ENCODE peak calls at places on chromosomes 16 and 17, in ten cellular contexts. J is breast epithelium, W is GM23338, Q is adrenal gland, Y is GM12864, M is pancreas, R is stomach, C is skeletal muscle cell, X is left ventricle myocardium inferior, U is cardiac muscle cell. V is an unnamed sample.

GRCh38 chr17:30376621-30377452 is 1.9 kb upstream of the CPD start:
- DNase-seq in X (peak), Q (peak), Y (peak), M (no peak), R (no peak), C (peak), U (peak), W (no peak), J (no peak), V (peak)

GRCh38 chr17:81253358-81254131 is 14.4 kb downstream of the NDUFAF8 start:
- DNase-seq in R (peak), C (no peak), W (no peak), M (no peak), J (no peak), U (peak), Q (peak), X (no peak), Y (no peak), V (peak)

GRCh38 chr17:66322764-66323163 is 20.4 kb downstream of the PRKCA start:
- DNase-seq in R (no peak), Q (no peak), M (no peak), Y (no peak), W (no peak), U (no peak), X (no peak), C (no peak), J (no peak), V (no peak)

GRCh38 chr17:81576621-81577277 is 24.6 kb upstream of the FAAP100 start:
- DNase-seq in R (no peak), Q (no peak), J (no peak), M (no peak), U (peak), W (no peak), X (no peak), C (peak), Y (no peak), V (peak)

GRCh38 chr17:59004338-59005111 is 102.2 kb downstream of the TRIM37 start:
- DNase-seq in Y (peak), Q (peak), J (peak), U (peak), W (peak), R (peak), M (peak), X (peak), C (no peak), V (peak)

GRCh38 chr17:76530489-76530814 is 7.1 kb downstream of the CYGB start:
- DNase-seq in R (no peak), J (no peak), Q (no peak), W (no peak), U (peak), M (no peak), Y (no peak), X (no peak), C (no peak), V (no peak)

GRCh38 chr16:46618516-46618915 is 2.7 kb downstream of the SHCBP1 start:
- DNase-seq in X (no peak), J (no peak), U (no peak), R (no peak), Y (no peak), W (no peak), C (no peak), M (no peak), Q (no peak), V (no peak)

GRCh38 chr17:2011421-2012371 is 13.4 kb downstream of the RTN4RL1 start:
- DNase-seq in C (no peak), X (no peak), R (peak), M (peak), J (peak), W (peak), Y (no peak), U (peak), Q (no peak), V (peak)

GRCh38 chr17:77164483-77165030 is 23.8 kb downstream of the SEC14L1 start:
- DNase-seq in Q (peak), C (no peak), R (no peak), W (peak), Y (no peak), J (no peak), U (no peak), X (no peak), M (no peak), V (no peak)

GRCh38 chr16:6888536-6888935 is 444.1 kb upstream of the RBFOX1 start:
- DNase-seq in W (no peak), J (no peak), Q (no peak), R (no peak), U (no peak), X (no peak), C (no peak), Y (no peak), M (no peak), V (no peak)
- H3K4me3 ChIP-seq in W (no peak), J (no peak), Q (no peak), R (no peak), U (no peak), X (no peak), C (no peak), Y (no peak), M (no peak), V (no peak)

GRCh38 chr16:72875291-72876036 is 172.5 kb downstream of the ZFHX3 start:
- DNase-seq in W (no peak), X (no peak), R (no peak), M (no peak), Q (no peak), U (no peak), J (no peak), C (no peak), Y (no peak), V (no peak)

GRCh38 chr16:72872966-72873365 is 175.0 kb downstream of the ZFHX3 start:
- DNase-seq in C (no peak), M (no peak), W (no peak), X (no peak), J (no peak), R (no peak), U (no peak), Q (no peak), Y (no peak), V (no peak)

GRCh38 chr16:72876221-72876620 is 171.7 kb downstream of the ZFHX3 start:
- DNase-seq in R (peak), C (peak), X (peak), U (peak), J (no peak), M (no peak), Y (peak), W (no peak), Q (peak), V (peak)

GRCh38 chr16:72876981-72877373 is 171.0 kb downstream of the ZFHX3 start:
- DNase-seq in X (no peak), Y (no peak), U (peak), R (no peak), M (no peak), Q (peak), W (no peak), J (no peak), C (no peak), V (no peak)

DNA sequence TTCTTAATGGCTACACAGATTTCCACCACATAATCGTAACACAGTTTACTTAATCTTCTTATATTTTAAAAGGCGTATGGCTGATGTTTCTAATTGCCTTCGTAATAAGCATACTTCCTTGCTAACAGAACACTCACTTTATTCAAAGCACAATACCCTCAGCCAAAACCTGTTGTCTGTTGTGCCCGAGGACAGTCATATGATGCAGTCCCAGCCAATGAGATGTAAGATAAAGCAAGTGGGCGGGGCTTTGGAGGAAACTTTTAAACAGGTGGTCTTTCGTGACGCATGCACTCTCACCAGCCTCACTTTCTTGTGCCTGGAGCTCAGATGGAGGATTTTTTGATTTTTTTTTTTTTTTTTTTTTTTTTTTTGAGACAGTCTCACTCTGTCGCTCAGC is 174.1 kb downstream of the ZFHX3 start:
- DNase-seq in Q (no peak), U (no peak), W (no peak), R (no peak), X (no peak), M (no peak), Y (no peak), J (no peak), C (no peak), V (no peak)
- H3K4me3 ChIP-seq in Q (no peak), U (no peak), W (no peak), R (no peak), X (no peak), M (no peak), Y (no peak), J (no peak), C (no peak), V (no peak)

GRCh38 chr16:87540072-87540976 is 47.5 kb upstream of the ZCCHC14 start:
- DNase-seq in W (no peak), R (no peak), C (no peak), X (no peak), U (no peak), J (no peak), Y (no peak), Q (no peak), M (no peak), V (peak)

GRCh38 chr16:87543436-87544191 is 50.8 kb upstream of the ZCCHC14 start:
- DNase-seq in M (no peak), C (no peak), R (no peak), Q (no peak), Y (no peak), W (no peak), J (no peak), U (peak), X (no peak), V (peak)

GRCh38 chr16:87542531-87543102 is 49.8 kb upstream of the ZCCHC14 start:
- DNase-seq in R (no peak), X (no peak), U (no peak), W (no peak), J (no peak), M (no peak), Q (no peak), Y (no peak), C (no peak), V (no peak)

GRCh38 chr16:87541004-87541881 is 48.4 kb upstream of the ZCCHC14 start:
- DNase-seq in C (peak), X (peak), R (no peak), W (no peak), Y (no peak), J (no peak), Q (peak), U (peak), M (no peak), V (peak)

DNA sequence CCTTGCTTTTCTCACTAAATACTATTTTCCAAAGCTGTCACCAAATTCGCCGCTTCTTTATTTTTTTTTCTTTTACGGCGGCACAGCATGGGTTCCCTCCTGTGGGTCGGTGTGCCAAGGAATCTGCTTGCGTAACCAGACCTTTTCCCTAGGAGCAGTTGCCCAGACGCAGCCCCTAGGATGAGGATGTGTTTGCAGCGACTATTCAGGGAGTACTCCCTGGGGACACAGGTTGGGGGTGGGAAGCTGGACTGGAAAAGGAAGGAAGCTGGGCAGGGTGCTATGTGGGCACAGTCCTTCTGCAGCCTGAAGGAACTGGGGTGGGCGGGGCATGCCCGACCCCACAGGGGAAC is 49.0 kb upstream of the ZCCHC14 start:
- DNase-seq in U (peak), R (no peak), C (no peak), Q (no peak), M (no peak), W (no peak), J (no peak), Y (no peak), X (no peak), V (peak)
- H3K4me3 ChIP-seq in U (no peak), R (peak), C (no peak), Q (no peak), M (no peak), W (no peak), J (no peak), Y (no peak), X (peak), V (no peak)

DNA sequence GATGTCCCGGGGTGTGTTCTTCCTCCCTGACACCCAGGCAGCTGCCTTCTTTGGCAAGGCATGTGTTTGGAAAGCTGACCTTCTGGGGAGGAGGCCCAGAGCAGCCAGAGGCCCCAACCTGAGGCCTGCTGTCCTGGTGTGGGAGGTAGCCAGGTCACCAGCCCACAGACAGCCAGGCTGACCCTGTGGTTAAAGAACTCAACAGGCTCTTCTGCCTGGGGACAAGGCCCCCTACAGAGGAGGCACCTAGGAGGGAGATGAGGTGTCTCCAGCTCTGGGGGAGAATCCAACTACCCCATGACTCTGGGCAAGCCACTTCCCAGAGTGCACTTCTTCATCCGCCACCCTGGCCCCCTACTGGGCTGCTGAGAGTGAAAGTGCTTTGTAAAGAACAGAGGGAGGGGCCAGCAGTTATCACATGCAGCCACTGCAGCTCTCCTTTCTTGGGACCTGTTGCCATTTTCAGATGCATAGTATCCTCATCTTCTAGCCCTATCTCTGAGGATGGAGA is 13.1 kb upstream of the SREBF1 start:
- DNase-seq in W (peak), Y (no peak), C (no peak), X (peak), U (peak), M (no peak), Q (no peak), J (no peak), R (peak), V (peak)
- H3K4me3 ChIP-seq in W (no peak), Y (no peak), C (no peak), X (no peak), U (no peak), M (no peak), Q (no peak), J (no peak), R (no peak), V (no peak)

GRCh38 chr17:43402078-43402477 is 3.3 kb downstream of the ARL4D start:
- DNase-seq in Q (no peak), W (no peak), M (no peak), X (no peak), Y (no peak), C (no peak), J (no peak), U (no peak), R (no peak), V (no peak)

GRCh38 chr17:43398724-43399595 is at the start of gene ARL4D:
- DNase-seq in M (peak), C (no peak), J (peak), R (peak), U (peak), Y (no peak), X (peak), W (peak), Q (peak), V (peak)

GRCh38 chr17:43399839-43400328 is 1.1 kb downstream of the ARL4D start:
- DNase-seq in U (no peak), Y (no peak), J (no peak), Q (no peak), M (no peak), W (no peak), X (no peak), R (no peak), C (no peak), V (peak)

GRCh38 chr17:43402567-43402966 is 3.8 kb downstream of the ARL4D start:
- DNase-seq in Y (no peak), Q (no peak), X (no peak), R (no peak), U (no peak), J (no peak), C (no peak), M (no peak), W (no peak), V (no peak)

GRCh38 chr17:43401293-43401692 is 2.5 kb downstream of the ARL4D start:
- DNase-seq in W (no peak), Q (peak), J (no peak), M (no peak), Y (no peak), U (peak), X (no peak), C (peak), R (peak), V (peak)
- H3K4me3 ChIP-seq in W (no peak), Q (no peak), J (no peak), M (no peak), Y (no peak), U (no peak), X (peak), C (peak), R (peak), V (peak)

GRCh38 chr16:10728488-10728887 is 15.2 kb upstream of the NUBP1 start:
- DNase-seq in X (no peak), R (no peak), Y (no peak), J (no peak), M (no peak), C (no peak), U (no peak), Q (no peak), W (no peak), V (no peak)

GRCh38 chr16:10728035-10728462 is 15.6 kb upstream of the NUBP1 start:
- DNase-seq in W (no peak), X (no peak), U (no peak), Q (peak), J (no peak), Y (no peak), C (no peak), M (no peak), R (no peak), V (no peak)

GRCh38 chr16:10731790-10732189 is 11.9 kb upstream of the NUBP1 start:
- DNase-seq in J (no peak), M (no peak), X (no peak), C (no peak), Y (no peak), R (no peak), Q (no peak), U (no peak), W (no peak), V (no peak)

GRCh38 chr16:10729104-10729503 is 14.5 kb upstream of the NUBP1 start:
- DNase-seq in C (no peak), U (no peak), R (no peak), M (no peak), Y (no peak), Q (no peak), W (no peak), J (no peak), X (no peak), V (no peak)

GRCh38 chr16:10729649-10730048 is 14.0 kb upstream of the NUBP1 start:
- DNase-seq in Y (no peak), U (peak), X (no peak), J (peak), Q (peak), W (peak), M (no peak), R (no peak), C (no peak), V (peak)
- H3K4me3 ChIP-seq in Y (no peak), U (no peak), X (no peak), J (no peak), Q (no peak), W (no peak), M (no peak), R (no peak), C (no peak), V (no peak)

DNA sequence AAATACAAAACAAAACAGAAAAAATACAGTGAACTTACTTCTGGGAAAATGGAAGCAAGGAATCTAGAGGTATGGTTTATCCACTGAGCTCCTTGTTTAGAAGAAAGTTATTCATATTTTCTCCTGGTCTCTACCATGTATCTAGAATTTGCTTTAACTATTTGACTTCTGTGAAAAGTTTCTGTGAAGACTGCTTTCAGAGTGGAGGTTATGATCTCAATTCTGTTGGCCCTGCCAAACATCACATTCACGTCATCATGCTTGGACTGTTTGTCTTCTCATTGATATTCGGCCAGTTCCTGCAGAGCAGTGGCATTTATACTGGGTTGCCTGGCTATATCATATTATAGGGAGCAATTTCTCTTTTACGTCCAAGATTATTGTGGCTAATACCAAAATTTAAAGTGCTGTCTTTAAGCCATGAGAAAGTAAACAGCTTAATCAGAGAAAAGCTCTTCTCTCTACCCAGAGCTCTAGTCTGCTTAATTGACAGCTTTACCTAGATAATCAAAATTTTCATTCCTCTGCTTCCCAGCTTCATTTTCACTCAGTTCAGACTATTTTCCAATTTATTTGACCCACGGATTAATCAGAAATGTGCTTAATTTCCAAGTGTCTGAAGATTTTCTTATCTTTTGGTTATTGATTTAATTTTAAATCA is at the start of gene ABCA8:
- DNase-seq in J (no peak), C (no peak), R (no peak), W (no peak), Y (no peak), U (peak), M (no peak), X (no peak), Q (peak), V (peak)
- H3K4me3 ChIP-seq in J (peak), C (peak), R (peak), W (no peak), Y (no peak), U (peak), M (no peak), X (peak), Q (no peak), V (peak)

GRCh38 chr16:57477531-57478202 is 8.6 kb downstream of the DOK4 start:
- DNase-seq in Y (no peak), X (no peak), U (no peak), J (no peak), W (peak), R (no peak), C (no peak), Q (no peak), M (no peak), V (no peak)

GRCh38 chr16:57473906-57474305 is 11.4 kb downstream of the POLR2C start:
- DNase-seq in R (no peak), J (no peak), U (no peak), Q (no peak), Y (no peak), X (no peak), M (no peak), W (no peak), C (no peak), V (no peak)

GRCh38 chr16:57476546-57477410 is 9.5 kb downstream of the DOK4 start:
- DNase-seq in C (no peak), Q (peak), M (no peak), J (no peak), U (no peak), W (peak), X (no peak), R (no peak), Y (no peak), V (no peak)

GRCh38 chr16:57474671-57475661 is 11.3 kb downstream of the DOK4 start:
- DNase-seq in W (no peak), J (no peak), X (no peak), M (no peak), U (no peak), Q (no peak), C (no peak), Y (no peak), R (no peak), V (no peak)

DNA sequence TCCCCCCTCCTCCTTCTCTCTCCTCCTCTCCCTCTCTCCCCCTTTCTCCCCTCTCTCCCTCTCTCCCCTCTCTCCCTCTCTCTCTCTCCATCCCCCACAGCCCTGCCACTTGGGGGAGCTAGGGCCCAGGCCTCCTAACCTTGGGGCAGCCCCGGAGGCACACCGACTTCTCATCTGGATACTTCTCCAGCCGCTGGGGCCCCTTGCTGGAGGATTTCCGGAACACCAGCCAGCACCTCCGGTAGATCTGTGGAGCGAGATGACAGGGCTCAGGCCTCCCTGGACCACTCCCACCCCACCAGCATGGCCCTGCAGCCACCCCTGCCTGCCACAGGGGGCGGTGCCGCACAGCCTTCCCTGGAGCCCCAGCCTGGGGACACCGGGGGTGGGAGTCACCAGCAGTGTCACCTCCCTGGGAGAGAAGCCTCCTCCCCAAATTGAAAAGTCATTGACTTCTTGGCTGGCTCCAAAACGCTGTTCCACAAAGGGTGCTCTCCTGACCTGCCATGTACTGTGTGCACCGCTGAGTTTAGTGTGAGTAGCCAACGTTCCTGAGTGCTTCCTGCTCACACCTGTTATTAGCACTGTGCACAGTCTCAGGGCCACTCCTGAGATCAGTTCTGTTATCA is 10.5 kb downstream of the DOK4 start:
- DNase-seq in W (peak), J (no peak), C (peak), X (no peak), Y (peak), M (no peak), U (peak), Q (peak), R (no peak), V (no peak)
- H3K4me3 ChIP-seq in W (peak), J (no peak), C (no peak), X (no peak), Y (no peak), M (no peak), U (peak), Q (no peak), R (no peak), V (no peak)